ENCODE peak calls at places on chromosomes 6 and 20, in ten cellular contexts. One of them, this sample, is unnamed.

GRCh38 chr20:37627060-37627766 is 66.6 kb upstream of the CTNNBL1 start:
- DNase-seq in NCI-H1105: no peak
- DNase-seq in HEK293T: peak; percentile 69
- DNase-seq in stimulated activated CD4-positive, alpha-beta T cell treated with anti-CD3 and anti-CD28 coated beads, Interleukin-1b, Interleukin-23, amount 100 ng/mL, for 24 hours: no peak
- DNase-seq in T-helper 2 cell: peak; percentile 37
- DNase-seq in HL-60: peak; percentile 22
- DNase-seq in posterior vena cava: no peak
- DNase-seq in AG04449: no peak
- DNase-seq in stimulated activated CD8-positive, alpha-beta memory T cell treated with anti-CD3 and anti-CD28 coated beads, Interleukin-2, amount 100 ng/mL, for 1 hour: no peak
- DNase-seq in RWPE2: no peak
- DNase-seq in this sample: no peak

GRCh38 chr6:170135821-170136471 is 154.9 kb downstream of the DLL1 start:
- DNase-seq in NCI-H1105: no peak
- DNase-seq in HEK293T: no peak
- DNase-seq in stimulated activated CD4-positive, alpha-beta T cell treated with anti-CD3 and anti-CD28 coated beads, Interleukin-1b, Interleukin-23, amount 100 ng/mL, for 24 hours: no peak
- DNase-seq in T-helper 2 cell: no peak
- DNase-seq in HL-60: no peak
- DNase-seq in posterior vena cava: peak; percentile 78
- DNase-seq in AG04449: no peak
- DNase-seq in stimulated activated CD8-positive, alpha-beta memory T cell treated with anti-CD3 and anti-CD28 coated beads, Interleukin-2, amount 100 ng/mL, for 1 hour: no peak
- DNase-seq in RWPE2: peak; percentile 54
- DNase-seq in this sample: no peak

GRCh38 chr6:150417899-150418824 is 49.4 kb downstream of the IYD start:
- DNase-seq in NCI-H1105: peak; percentile 72
- DNase-seq in HEK293T: peak; percentile 77
- DNase-seq in stimulated activated CD4-positive, alpha-beta T cell treated with anti-CD3 and anti-CD28 coated beads, Interleukin-1b, Interleukin-23, amount 100 ng/mL, for 24 hours: no peak
- DNase-seq in T-helper 2 cell: peak; percentile 95
- DNase-seq in HL-60: no peak
- DNase-seq in posterior vena cava: no peak
- DNase-seq in AG04449: peak; percentile 36
- DNase-seq in stimulated activated CD8-positive, alpha-beta memory T cell treated with anti-CD3 and anti-CD28 coated beads, Interleukin-2, amount 100 ng/mL, for 1 hour: no peak
- DNase-seq in RWPE2: no peak
- DNase-seq in this sample: no peak

GRCh38 chr6:39430968-39431523 is 108.5 kb upstream of the KCNK16 start:
- DNase-seq in NCI-H1105: no peak
- DNase-seq in HEK293T: no peak
- DNase-seq in stimulated activated CD4-positive, alpha-beta T cell treated with anti-CD3 and anti-CD28 coated beads, Interleukin-1b, Interleukin-23, amount 100 ng/mL, for 24 hours: no peak
- DNase-seq in T-helper 2 cell: no peak
- DNase-seq in HL-60: no peak
- DNase-seq in posterior vena cava: no peak
- DNase-seq in AG04449: no peak
- DNase-seq in stimulated activated CD8-positive, alpha-beta memory T cell treated with anti-CD3 and anti-CD28 coated beads, Interleukin-2, amount 100 ng/mL, for 1 hour: no peak
- DNase-seq in RWPE2: no peak
- DNase-seq in this sample: peak; percentile 68

GRCh38 chr6:13461805-13462204 is 25.6 kb downstream of the GFOD1 start:
- DNase-seq in NCI-H1105: no peak
- DNase-seq in HEK293T: no peak
- DNase-seq in stimulated activated CD4-positive, alpha-beta T cell treated with anti-CD3 and anti-CD28 coated beads, Interleukin-1b, Interleukin-23, amount 100 ng/mL, for 24 hours: no peak
- DNase-seq in T-helper 2 cell: no peak
- DNase-seq in HL-60: peak; percentile 75
- DNase-seq in posterior vena cava: no peak
- DNase-seq in AG04449: no peak
- DNase-seq in stimulated activated CD8-positive, alpha-beta memory T cell treated with anti-CD3 and anti-CD28 coated beads, Interleukin-2, amount 100 ng/mL, for 1 hour: no peak
- DNase-seq in RWPE2: no peak
- DNase-seq in this sample: no peak

GRCh38 chr6:118968416-118968815 is 33.5 kb upstream of the MCM9 start:
- DNase-seq in NCI-H1105: peak; percentile 13
- DNase-seq in HEK293T: peak; percentile 24
- DNase-seq in stimulated activated CD4-positive, alpha-beta T cell treated with anti-CD3 and anti-CD28 coated beads, Interleukin-1b, Interleukin-23, amount 100 ng/mL, for 24 hours: no peak
- DNase-seq in T-helper 2 cell: peak; percentile 27
- DNase-seq in HL-60: no peak
- DNase-seq in posterior vena cava: no peak
- DNase-seq in AG04449: no peak
- DNase-seq in stimulated activated CD8-positive, alpha-beta memory T cell treated with anti-CD3 and anti-CD28 coated beads, Interleukin-2, amount 100 ng/mL, for 1 hour: no peak
- DNase-seq in RWPE2: no peak
- DNase-seq in this sample: no peak

GRCh38 chr20:21862958-21863357 is 157.5 kb downstream of the PAX1 start:
- DNase-seq in NCI-H1105: no peak
- DNase-seq in HEK293T: no peak
- DNase-seq in stimulated activated CD4-positive, alpha-beta T cell treated with anti-CD3 and anti-CD28 coated beads, Interleukin-1b, Interleukin-23, amount 100 ng/mL, for 24 hours: no peak
- DNase-seq in T-helper 2 cell: no peak
- DNase-seq in HL-60: no peak
- DNase-seq in posterior vena cava: no peak
- DNase-seq in AG04449: no peak
- DNase-seq in stimulated activated CD8-positive, alpha-beta memory T cell treated with anti-CD3 and anti-CD28 coated beads, Interleukin-2, amount 100 ng/mL, for 1 hour: no peak
- DNase-seq in RWPE2: no peak
- DNase-seq in this sample: no peak

GRCh38 chr20:48142258-48142657 is 357.0 kb upstream of the SULF2 start:
- DNase-seq in NCI-H1105: peak; percentile 33
- DNase-seq in HEK293T: no peak
- DNase-seq in stimulated activated CD4-positive, alpha-beta T cell treated with anti-CD3 and anti-CD28 coated beads, Interleukin-1b, Interleukin-23, amount 100 ng/mL, for 24 hours: no peak
- DNase-seq in T-helper 2 cell: no peak
- DNase-seq in HL-60: no peak
- DNase-seq in posterior vena cava: no peak
- DNase-seq in AG04449: no peak
- DNase-seq in stimulated activated CD8-positive, alpha-beta memory T cell treated with anti-CD3 and anti-CD28 coated beads, Interleukin-2, amount 100 ng/mL, for 1 hour: no peak
- DNase-seq in RWPE2: no peak
- DNase-seq in this sample: no peak

GRCh38 chr6:46948699-46949098 is 27.0 kb upstream of the ADGRF5 start:
- DNase-seq in NCI-H1105: no peak
- DNase-seq in HEK293T: no peak
- DNase-seq in stimulated activated CD4-positive, alpha-beta T cell treated with anti-CD3 and anti-CD28 coated beads, Interleukin-1b, Interleukin-23, amount 100 ng/mL, for 24 hours: no peak
- DNase-seq in T-helper 2 cell: no peak
- DNase-seq in HL-60: no peak
- DNase-seq in posterior vena cava: no peak
- DNase-seq in AG04449: no peak
- DNase-seq in stimulated activated CD8-positive, alpha-beta memory T cell treated with anti-CD3 and anti-CD28 coated beads, Interleukin-2, amount 100 ng/mL, for 1 hour: no peak
- DNase-seq in RWPE2: no peak
- DNase-seq in this sample: no peak

GRCh38 chr20:4613718-4614620 is 107.7 kb upstream of the PRND start:
- DNase-seq in NCI-H1105: peak; percentile 84
- DNase-seq in HEK293T: no peak
- DNase-seq in stimulated activated CD4-positive, alpha-beta T cell treated with anti-CD3 and anti-CD28 coated beads, Interleukin-1b, Interleukin-23, amount 100 ng/mL, for 24 hours: no peak
- DNase-seq in T-helper 2 cell: peak; percentile 84
- DNase-seq in HL-60: no peak
- DNase-seq in posterior vena cava: no peak
- DNase-seq in AG04449: no peak
- DNase-seq in stimulated activated CD8-positive, alpha-beta memory T cell treated with anti-CD3 and anti-CD28 coated beads, Interleukin-2, amount 100 ng/mL, for 1 hour: peak; percentile 58
- DNase-seq in RWPE2: no peak
- DNase-seq in this sample: peak; percentile 87

GRCh38 chr20:3679749-3680700 is 1.8 kb downstream of the ADAM33 start:
- DNase-seq in NCI-H1105: no peak
- DNase-seq in HEK293T: no peak
- DNase-seq in stimulated activated CD4-positive, alpha-beta T cell treated with anti-CD3 and anti-CD28 coated beads, Interleukin-1b, Interleukin-23, amount 100 ng/mL, for 24 hours: no peak
- DNase-seq in T-helper 2 cell: no peak
- DNase-seq in HL-60: no peak
- DNase-seq in posterior vena cava: no peak
- DNase-seq in AG04449: peak; percentile 57
- DNase-seq in stimulated activated CD8-positive, alpha-beta memory T cell treated with anti-CD3 and anti-CD28 coated beads, Interleukin-2, amount 100 ng/mL, for 1 hour: no peak
- DNase-seq in RWPE2: peak; percentile 51
- DNase-seq in this sample: no peak

GRCh38 chr20:48729538-48729937 is 98.3 kb downstream of the PREX1 start:
- DNase-seq in NCI-H1105: no peak
- DNase-seq in HEK293T: no peak
- DNase-seq in stimulated activated CD4-positive, alpha-beta T cell treated with anti-CD3 and anti-CD28 coated beads, Interleukin-1b, Interleukin-23, amount 100 ng/mL, for 24 hours: no peak
- DNase-seq in T-helper 2 cell: no peak
- DNase-seq in HL-60: no peak
- DNase-seq in posterior vena cava: no peak
- DNase-seq in AG04449: no peak
- DNase-seq in stimulated activated CD8-positive, alpha-beta memory T cell treated with anti-CD3 and anti-CD28 coated beads, Interleukin-2, amount 100 ng/mL, for 1 hour: no peak
- DNase-seq in RWPE2: no peak
- DNase-seq in this sample: no peak

GRCh38 chr6:20180935-20181334 is 31.3 kb downstream of the MBOAT1 start:
- DNase-seq in NCI-H1105: no peak
- DNase-seq in HEK293T: no peak
- DNase-seq in stimulated activated CD4-positive, alpha-beta T cell treated with anti-CD3 and anti-CD28 coated beads, Interleukin-1b, Interleukin-23, amount 100 ng/mL, for 24 hours: no peak
- DNase-seq in T-helper 2 cell: peak; percentile 49
- DNase-seq in HL-60: no peak
- DNase-seq in posterior vena cava: no peak
- DNase-seq in AG04449: no peak
- DNase-seq in stimulated activated CD8-positive, alpha-beta memory T cell treated with anti-CD3 and anti-CD28 coated beads, Interleukin-2, amount 100 ng/mL, for 1 hour: no peak
- DNase-seq in RWPE2: no peak
- DNase-seq in this sample: no peak

GRCh38 chr6:138504764-138505689 is 5.7 kb upstream of the NHSL1 start:
- DNase-seq in NCI-H1105: no peak
- DNase-seq in HEK293T: no peak
- DNase-seq in stimulated activated CD4-positive, alpha-beta T cell treated with anti-CD3 and anti-CD28 coated beads, Interleukin-1b, Interleukin-23, amount 100 ng/mL, for 24 hours: no peak
- DNase-seq in T-helper 2 cell: no peak
- DNase-seq in HL-60: no peak
- DNase-seq in posterior vena cava: no peak
- DNase-seq in AG04449: no peak
- DNase-seq in stimulated activated CD8-positive, alpha-beta memory T cell treated with anti-CD3 and anti-CD28 coated beads, Interleukin-2, amount 100 ng/mL, for 1 hour: no peak
- DNase-seq in RWPE2: no peak
- DNase-seq in this sample: no peak

GRCh38 chr6:136129365-136129764 is 120.7 kb downstream of the MTFR2 start:
- DNase-seq in NCI-H1105: no peak
- DNase-seq in HEK293T: no peak
- DNase-seq in stimulated activated CD4-positive, alpha-beta T cell treated with anti-CD3 and anti-CD28 coated beads, Interleukin-1b, Interleukin-23, amount 100 ng/mL, for 24 hours: no peak
- DNase-seq in T-helper 2 cell: no peak
- DNase-seq in HL-60: no peak
- DNase-seq in posterior vena cava: no peak
- DNase-seq in AG04449: no peak
- DNase-seq in stimulated activated CD8-positive, alpha-beta memory T cell treated with anti-CD3 and anti-CD28 coated beads, Interleukin-2, amount 100 ng/mL, for 1 hour: no peak
- DNase-seq in RWPE2: no peak
- DNase-seq in this sample: no peak

GRCh38 chr6:2579241-2579761 is 171.4 kb downstream of the MYLK4 start:
- DNase-seq in NCI-H1105: no peak
- DNase-seq in HEK293T: no peak
- DNase-seq in stimulated activated CD4-positive, alpha-beta T cell treated with anti-CD3 and anti-CD28 coated beads, Interleukin-1b, Interleukin-23, amount 100 ng/mL, for 24 hours: no peak
- DNase-seq in T-helper 2 cell: no peak
- DNase-seq in HL-60: no peak
- DNase-seq in posterior vena cava: no peak
- DNase-seq in AG04449: no peak
- DNase-seq in stimulated activated CD8-positive, alpha-beta memory T cell treated with anti-CD3 and anti-CD28 coated beads, Interleukin-2, amount 100 ng/mL, for 1 hour: no peak
- DNase-seq in RWPE2: no peak
- DNase-seq in this sample: no peak

GRCh38 chr20:35821807-35822242 is 50.0 kb downstream of the PHF20 start:
- DNase-seq in NCI-H1105: no peak
- DNase-seq in HEK293T: no peak
- DNase-seq in stimulated activated CD4-positive, alpha-beta T cell treated with anti-CD3 and anti-CD28 coated beads, Interleukin-1b, Interleukin-23, amount 100 ng/mL, for 24 hours: no peak
- DNase-seq in T-helper 2 cell: no peak
- DNase-seq in HL-60: no peak
- DNase-seq in posterior vena cava: no peak
- DNase-seq in AG04449: peak; percentile 41
- DNase-seq in stimulated activated CD8-positive, alpha-beta memory T cell treated with anti-CD3 and anti-CD28 coated beads, Interleukin-2, amount 100 ng/mL, for 1 hour: no peak
- DNase-seq in RWPE2: no peak
- DNase-seq in this sample: no peak

GRCh38 chr6:111844921-111845320 is 28.3 kb downstream of the FYN start:
- DNase-seq in NCI-H1105: no peak
- DNase-seq in HEK293T: no peak
- DNase-seq in stimulated activated CD4-positive, alpha-beta T cell treated with anti-CD3 and anti-CD28 coated beads, Interleukin-1b, Interleukin-23, amount 100 ng/mL, for 24 hours: no peak
- DNase-seq in T-helper 2 cell: no peak
- DNase-seq in HL-60: no peak
- DNase-seq in posterior vena cava: no peak
- DNase-seq in AG04449: no peak
- DNase-seq in stimulated activated CD8-positive, alpha-beta memory T cell treated with anti-CD3 and anti-CD28 coated beads, Interleukin-2, amount 100 ng/mL, for 1 hour: no peak
- DNase-seq in RWPE2: no peak
- DNase-seq in this sample: no peak

GRCh38 chr6:55445648-55446204 is 118.5 kb downstream of the GFRAL start:
- DNase-seq in NCI-H1105: peak; percentile 17
- DNase-seq in HEK293T: peak; percentile 15
- DNase-seq in stimulated activated CD4-positive, alpha-beta T cell treated with anti-CD3 and anti-CD28 coated beads, Interleukin-1b, Interleukin-23, amount 100 ng/mL, for 24 hours: no peak
- DNase-seq in T-helper 2 cell: no peak
- DNase-seq in HL-60: no peak
- DNase-seq in posterior vena cava: no peak
- DNase-seq in AG04449: no peak
- DNase-seq in stimulated activated CD8-positive, alpha-beta memory T cell treated with anti-CD3 and anti-CD28 coated beads, Interleukin-2, amount 100 ng/mL, for 1 hour: no peak
- DNase-seq in RWPE2: no peak
- DNase-seq in this sample: no peak

GRCh38 chr6:25423358-25423757 is 144.2 kb downstream of the CARMIL1 start:
- DNase-seq in NCI-H1105: no peak
- DNase-seq in HEK293T: no peak
- DNase-seq in stimulated activated CD4-positive, alpha-beta T cell treated with anti-CD3 and anti-CD28 coated beads, Interleukin-1b, Interleukin-23, amount 100 ng/mL, for 24 hours: no peak
- DNase-seq in T-helper 2 cell: no peak
- DNase-seq in HL-60: no peak
- DNase-seq in posterior vena cava: no peak
- DNase-seq in AG04449: no peak
- DNase-seq in stimulated activated CD8-positive, alpha-beta memory T cell treated with anti-CD3 and anti-CD28 coated beads, Interleukin-2, amount 100 ng/mL, for 1 hour: no peak
- DNase-seq in RWPE2: no peak
- DNase-seq in this sample: no peak

GRCh38 chr6:97282238-97282725 is 734 bp downstream of the MMS22L start:
- DNase-seq in NCI-H1105: no peak
- DNase-seq in HEK293T: peak; percentile 8
- DNase-seq in stimulated activated CD4-positive, alpha-beta T cell treated with anti-CD3 and anti-CD28 coated beads, Interleukin-1b, Interleukin-23, amount 100 ng/mL, for 24 hours: no peak
- DNase-seq in T-helper 2 cell: no peak
- DNase-seq in HL-60: no peak
- DNase-seq in posterior vena cava: no peak
- DNase-seq in AG04449: no peak
- DNase-seq in stimulated activated CD8-positive, alpha-beta memory T cell treated with anti-CD3 and anti-CD28 coated beads, Interleukin-2, amount 100 ng/mL, for 1 hour: no peak
- DNase-seq in RWPE2: no peak
- DNase-seq in this sample: no peak

GRCh38 chr6:18477301-18477941 is 90.3 kb downstream of the RNF144B start:
- DNase-seq in NCI-H1105: no peak
- DNase-seq in HEK293T: no peak
- DNase-seq in stimulated activated CD4-positive, alpha-beta T cell treated with anti-CD3 and anti-CD28 coated beads, Interleukin-1b, Interleukin-23, amount 100 ng/mL, for 24 hours: no peak
- DNase-seq in T-helper 2 cell: no peak
- DNase-seq in HL-60: no peak
- DNase-seq in posterior vena cava: no peak
- DNase-seq in AG04449: no peak
- DNase-seq in stimulated activated CD8-positive, alpha-beta memory T cell treated with anti-CD3 and anti-CD28 coated beads, Interleukin-2, amount 100 ng/mL, for 1 hour: no peak
- DNase-seq in RWPE2: no peak
- DNase-seq in this sample: no peak

This sample was measured in C1 segment of cervical spinal cord.